ENCODE peak calls at places on chromosomes 2 and 18, in five cellular contexts. D, T, A, O and M are unnamed samples.

GRCh38 chr2:234994340-234995321 is 42.8 kb downstream of the SH3BP4 start:
- DNase-seq in D (no peak), T (no peak), A (no peak), O (no peak), M (no peak)

GRCh38 chr2:186309901-186310300 is 176.2 kb upstream of the ZC3H15 start:
- DNase-seq in D (peak; percentile 77), T (no peak), A (no peak), O (peak; percentile 15), M (no peak)

GRCh38 chr2:223734346-223734745 is 103.0 kb downstream of the AP1S3 start:
- DNase-seq in D (peak; percentile 65), T (no peak), A (no peak), O (no peak), M (no peak)

GRCh38 chr18:45320724-45321123 is 294.6 kb upstream of the SLC14A2 start:
- DNase-seq in D (no peak), T (no peak), A (no peak), O (no peak), M (no peak)

GRCh38 chr2:37634914-37635358 is 36.5 kb downstream of the CDC42EP3 start:
- DNase-seq in D (no peak), T (no peak), A (no peak), O (no peak), M (no peak)

GRCh38 chr2:39875182-39875913 is 96.3 kb upstream of the THUMPD2 start:
- DNase-seq in D (peak; percentile 97), T (no peak), A (no peak), O (peak; percentile 74), M (no peak)

GRCh38 chr2:128602699-128603101 is 284.0 kb upstream of the HS6ST1 start:
- DNase-seq in D (no peak), T (no peak), A (no peak), O (no peak), M (no peak)

GRCh38 chr2:234632527-234633391 is 135.9 kb upstream of the ARL4C start:
- DNase-seq in D (peak; percentile 62), T (no peak), A (no peak), O (peak; percentile 84), M (no peak)

GRCh38 chr2:168119519-168120141 is 127.8 kb downstream of the STK39 start:
- DNase-seq in D (peak; percentile 84), T (peak; percentile 27), A (no peak), O (peak; percentile 50), M (peak; percentile 35)

GRCh38 chr2:172395503-172395902 is 31.9 kb upstream of the ITGA6 start:
- DNase-seq in D (no peak), T (no peak), A (no peak), O (no peak), M (no peak)

GRCh38 chr2:120759543-120760331 is 24.1 kb downstream of the GLI2 start:
- DNase-seq in D (no peak), T (no peak), A (no peak), O (no peak), M (no peak)

GRCh38 chr2:33478968-33479691 is 2.7 kb downstream of the RASGRP3 start:
- DNase-seq in D (no peak), T (no peak), A (no peak), O (no peak), M (no peak)

GRCh38 chr2:12051831-12052230 is 305.4 kb downstream of the LPIN1 start:
- DNase-seq in D (peak; percentile 27), T (no peak), A (no peak), O (peak; percentile 79), M (no peak)

GRCh38 chr18:36372902-36373301 is 75.4 kb downstream of the FHOD3 start:
- DNase-seq in D (peak; percentile 91), T (no peak), A (no peak), O (no peak), M (no peak)

GRCh38 chr2:37711308-37711731 is 39.9 kb upstream of the CDC42EP3 start:
- DNase-seq in D (peak; percentile 86), T (no peak), A (no peak), O (peak; percentile 93), M (no peak)

GRCh38 chr18:8654482-8655451 is 45.5 kb downstream of the RAB12 start:
- DNase-seq in D (peak; percentile 49), T (no peak), A (no peak), O (no peak), M (no peak)

GRCh38 chr2:156331572-156332451 is 709 bp downstream of the NR4A2 start:
- DNase-seq in D (peak; percentile 88), T (no peak), A (peak; percentile 67), O (peak; percentile 73), M (peak; percentile 40)

GRCh38 chr2:149617057-149617456 is 29.5 kb upstream of the MMADHC start:
- DNase-seq in D (no peak), T (no peak), A (no peak), O (no peak), M (no peak)

GRCh38 chr2:17401096-17401495 is 117.1 kb downstream of the RAD51AP2 start:
- DNase-seq in D (no peak), T (no peak), A (no peak), O (no peak), M (no peak)

GRCh38 chr18:30970201-30970816 is 72.2 kb downstream of the DSC3 start:
- DNase-seq in D (peak; percentile 67), T (no peak), A (no peak), O (no peak), M (no peak)

GRCh38 chr2:101616411-101616810 is 81.1 kb upstream of the MAP4K4 start:
- DNase-seq in D (peak; percentile 38), T (no peak), A (no peak), O (peak; percentile 9), M (no peak)

GRCh38 chr2:168311265-168311925 is 64.0 kb upstream of the STK39 start:
- DNase-seq in D (no peak), T (no peak), A (no peak), O (no peak), M (peak; percentile 8)

GRCh38 chr2:105521616-105522015 is 122.8 kb upstream of the FHL2 start:
- DNase-seq in D (no peak), T (no peak), A (no peak), O (no peak), M (no peak)

GRCh38 chr2:46780801-46781445 is 134.7 kb downstream of the MCFD2 start:
- DNase-seq in D (peak; percentile 57), T (peak; percentile 85), A (no peak), O (peak; percentile 72), M (peak; percentile 49)

GRCh38 chr2:209876211-209876610 is 104.6 kb downstream of the UNC80 start:
- DNase-seq in D (no peak), T (no peak), A (no peak), O (no peak), M (no peak)

GRCh38 chr2:44244135-44244871 is 31.0 kb upstream of the SLC3A1 start:
- DNase-seq in D (peak; percentile 79), T (peak; percentile 65), A (peak; percentile 73), O (peak; percentile 53), M (peak; percentile 50)

GRCh38 chr2:73700111-73700510 is 37.0 kb downstream of the TPRKB start:
- DNase-seq in D (no peak), T (no peak), A (no peak), O (peak; percentile 9), M (no peak)

GRCh38 chr2:161063074-161063945 is 96.9 kb upstream of the TANK start:
- DNase-seq in D (peak; percentile 91), T (peak; percentile 48), A (peak; percentile 48), O (peak; percentile 72), M (peak; percentile 76)
- TF ChIP-seq CTCF in D (peak; percentile 96), T (peak; percentile 78), A (peak; percentile 83), O (peak; percentile 93), M (peak; percentile 86)

GRCh38 chr18:25351773-25352628 is at the start of gene ZNF521:
- DNase-seq in D (peak; percentile 84), T (peak; percentile 59), A (peak; percentile 53), O (peak; percentile 91), M (peak; percentile 89)
- TF ChIP-seq CTCF in D (peak; percentile 38), T (no peak), A (no peak), O (peak; percentile 35), M (no peak)

GRCh38 chr2:56500317-56500716 is 316.5 kb downstream of the CCDC85A start:
- DNase-seq in D (no peak), T (no peak), A (no peak), O (no peak), M (no peak)

DNA sequence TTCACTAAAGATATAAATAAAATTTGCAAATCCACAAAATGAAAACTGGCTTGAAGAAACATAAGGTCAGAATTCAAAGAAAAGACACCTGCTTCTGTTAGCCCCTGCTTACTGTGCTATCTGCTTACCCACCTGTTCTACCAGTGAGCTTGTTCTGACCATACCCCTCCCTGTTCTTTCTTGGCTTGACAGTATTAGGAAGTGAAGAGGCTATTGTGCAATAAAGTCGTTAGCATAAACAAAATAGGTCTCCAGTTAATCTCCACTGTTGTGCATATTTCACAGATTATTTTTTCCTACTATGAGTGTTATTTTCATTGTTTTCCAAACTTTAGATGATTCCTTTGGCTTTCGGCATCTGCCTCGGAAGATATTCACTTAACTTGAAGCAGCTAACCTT is 322.1 kb downstream of the CCDC85A start:
- DNase-seq in D (no peak), T (no peak), A (no peak), O (no peak), M (no peak)
- TF ChIP-seq CTCF in D (no peak), T (no peak), A (no peak), O (no peak), M (no peak)

GRCh38 chr2:70948350-70949003 is 12.8 kb downstream of the ATP6V1B1 start:
- DNase-seq in D (peak; percentile 76), T (peak; percentile 77), A (peak; percentile 83), O (peak; percentile 62), M (peak; percentile 89)

GRCh38 chr2:70949086-70949485 is 13.4 kb downstream of the ATP6V1B1 start:
- DNase-seq in D (no peak), T (no peak), A (no peak), O (no peak), M (no peak)

GRCh38 chr2:70944291-70944690 is 8.6 kb downstream of the ATP6V1B1 start:
- DNase-seq in D (no peak), T (no peak), A (no peak), O (no peak), M (no peak)

GRCh38 chr2:70947556-70948184 is 12.0 kb downstream of the ATP6V1B1 start:
- DNase-seq in D (peak; percentile 52), T (no peak), A (no peak), O (peak; percentile 41), M (no peak)

DNA sequence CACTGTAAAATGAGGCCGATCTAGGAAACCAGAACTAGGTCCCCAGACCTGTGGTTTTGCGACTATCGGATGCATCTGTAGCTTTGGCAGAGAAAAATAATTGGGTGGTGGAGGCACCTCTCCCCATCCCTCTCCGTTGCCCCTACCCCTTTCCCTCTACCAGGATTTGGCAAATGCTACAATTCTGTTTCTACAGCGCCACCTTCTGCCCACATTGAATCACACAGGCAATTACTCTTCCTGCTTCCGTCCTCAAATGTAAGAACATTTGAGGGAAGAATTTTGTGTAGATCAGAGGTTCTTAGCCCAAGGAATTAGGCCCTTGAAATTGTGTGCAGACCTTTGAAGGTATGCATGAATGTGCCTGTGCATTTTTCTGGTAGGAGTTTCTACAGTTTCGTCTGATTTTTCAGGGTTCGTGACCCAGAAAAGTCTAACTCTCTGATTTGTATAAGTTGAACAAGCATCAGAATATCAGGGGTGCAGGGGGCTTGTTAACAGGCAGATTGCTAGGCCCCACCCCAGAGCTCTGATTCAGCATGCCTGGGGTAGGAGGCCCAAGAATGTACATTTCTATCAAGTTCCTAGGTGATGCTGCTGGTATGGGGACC is 11.2 kb downstream of the ATP6V1B1 start:
- DNase-seq in D (peak; percentile 73), T (peak; percentile 52), A (no peak), O (peak; percentile 31), M (peak; percentile 75)
- TF ChIP-seq CTCF in D (peak; percentile 85), T (peak; percentile 67), A (peak; percentile 63), O (peak; percentile 76), M (peak; percentile 77)